ENCODE peak calls at places on chromosomes 5 and 9, in four cellular contexts. X is AG04450, R is AG08395, Q is cardiac muscle cell. S is an unnamed sample.

GRCh38 chr5:80481019-80481893 is 6.6 kb upstream of the FAM151B start:
- DNase-seq in X (no peak), R (peak; percentile 70), Q (peak; percentile 78), S (peak; percentile 63)

GRCh38 chr5:107619781-107620180 is 51.0 kb downstream of the EFNA5 start:
- DNase-seq in X (no peak), R (no peak), Q (no peak), S (no peak)

GRCh38 chr5:67901816-67902496 is 313.6 kb upstream of the PIK3R1 start:
- DNase-seq in X (no peak), R (peak; percentile 33), Q (no peak), S (no peak)

GRCh38 chr9:117084221-117084620 is 330.6 kb downstream of the ASTN2 start:
- DNase-seq in X (no peak), R (no peak), Q (no peak), S (no peak)

GRCh38 chr9:85430659-85431370 is 310.9 kb downstream of the AGTPBP1 start:
- DNase-seq in X (no peak), R (no peak), Q (no peak), S (no peak)

GRCh38 chr5:140855772-140856674 is at the start of gene PCDHA10:
- DNase-seq in X (no peak), R (no peak), Q (no peak), S (no peak)

GRCh38 chr9:107425110-107426025 is 64.2 kb downstream of the KLF4 start:
- DNase-seq in X (no peak), R (peak; percentile 66), Q (peak; percentile 89), S (peak; percentile 72)

GRCh38 chr5:179231309-179231708 is 114.0 kb downstream of the ADAMTS2 start:
- DNase-seq in X (no peak), R (no peak), Q (no peak), S (no peak)